ENCODE peak calls at places on chromosomes 4 and X, in six cellular contexts. E is IMR-90, T is mesenchymal stem cell, G is H9, U is H1, H is trophoblast cell. M is an unnamed sample. For H3K4me1, the result is how much of the 10 kb centered on the place peaks cover.

GRCh38 chrX:147735364-147735763 is 176.4 kb upstream of the FMR1 start:
- DNase-seq in E (no peak), T (no peak), G (no peak), U (no peak), H (no peak), M (no peak)

GRCh38 chrX:12228862-12229261 is 90.6 kb downstream of the FRMPD4 start:
- DNase-seq in E (no peak), T (no peak), G (no peak), U (no peak), H (no peak), M (no peak)

GRCh38 chrX:151702021-151702714 is 6.9 kb downstream of the PRRG3 start:
- DNase-seq in E (no peak), T (no peak), G (no peak), U (no peak), H (no peak), M (no peak)

GRCh38 chrX:146863566-146863965 is 49.0 kb upstream of the CXorf51A start:
- DNase-seq in E (peak), T (peak), G (no peak), U (no peak), H (no peak), M (peak)

GRCh38 chrX:45557390-45557789 is 356.7 kb upstream of the DIPK2B start:
- DNase-seq in E (peak), T (peak), G (no peak), U (no peak), H (no peak), M (no peak)

GRCh38 chr4:125703443-125703842 is 388.7 kb downstream of the FAT4 start:
- DNase-seq in E (peak), T (peak), G (no peak), U (no peak), H (no peak), M (no peak)

GRCh38 chr4:114883641-114884040 is 229.8 kb downstream of the NDST4 start:
- DNase-seq in E (no peak), T (no peak), G (no peak), U (no peak), H (no peak), M (no peak)

GRCh38 chr4:185682236-185682635 is 129.8 kb downstream of the SORBS2 start:
- DNase-seq in E (peak), T (peak), G (no peak), U (no peak), H (no peak), M (no peak)

GRCh38 chrX:118862086-118862485 is 38.5 kb downstream of the ZCCHC12 start:
- DNase-seq in E (no peak), T (no peak), G (no peak), U (no peak), H (no peak), M (no peak)

GRCh38 chr4:156223985-156224384 is 270.3 kb upstream of the CTSO start:
- DNase-seq in E (no peak), T (no peak), G (no peak), U (no peak), H (no peak), M (no peak)

GRCh38 chr4:130026185-130026584 is 930.2 kb downstream of the C4orf33 start:
- DNase-seq in E (no peak), T (no peak), G (peak), U (peak), H (no peak), M (peak)

GRCh38 chr4:107125496-107125895 is 89.4 kb upstream of the DKK2 start:
- DNase-seq in E (no peak), T (no peak), G (no peak), U (no peak), H (no peak), M (no peak)

GRCh38 chr4:8205749-8206611 is 6.9 kb downstream of the SH3TC1 start:
- DNase-seq in E (no peak), T (no peak), G (no peak), U (no peak), H (no peak), M (no peak)

GRCh38 chr4:110154586-110154985 is 43.8 kb downstream of the ELOVL6 start:
- DNase-seq in E (no peak), T (no peak), G (no peak), U (no peak), H (no peak), M (no peak)

GRCh38 chrX:337331-337831 is 18.8 kb upstream of the GTPBP6 start:
- DNase-seq in E (no peak), T (no peak), G (no peak), U (no peak), H (no peak), M (no peak)

GRCh38 chr4:145709336-145709735 is 29.4 kb downstream of the C4orf51 start:
- DNase-seq in E (no peak), T (no peak), G (no peak), U (no peak), H (no peak), M (no peak)

GRCh38 chr4:33722800-33723511 is 2521.4 kb downstream of the ARAP2 start:
- DNase-seq in E (no peak), T (no peak), G (no peak), U (no peak), H (no peak), M (no peak)

GRCh38 chrX:37684918-37685317 is 673 bp upstream of the XK start:
- DNase-seq in E (no peak), T (no peak), G (no peak), U (no peak), H (no peak), M (no peak)

GRCh38 chrX:106740193-106740780 is 13.8 kb downstream of the RNF128 start:
- DNase-seq in E (no peak), T (no peak), G (no peak), U (no peak), H (no peak), M (no peak)

GRCh38 chr4:81919810-81920209 is 448.1 kb upstream of the RASGEF1B start:
- DNase-seq in E (no peak), T (no peak), G (no peak), U (no peak), H (no peak), M (no peak)

GRCh38 chr4:26753642-26754041 is 107.0 kb upstream of the STIM2 start:
- DNase-seq in E (peak), T (peak), G (no peak), U (no peak), H (peak), M (no peak)

GRCh38 chr4:182089326-182089725 is 153.9 kb upstream of the TENM3 start:
- DNase-seq in E (no peak), T (no peak), G (no peak), U (no peak), H (no peak), M (no peak)

GRCh38 chrX:482702-483203 is 96.0 kb upstream of the PPP2R3B start:
- DNase-seq in E (no peak), T (no peak), G (no peak), U (no peak), H (no peak), M (no peak)

GRCh38 chrX:101745046-101745445 is 85.4 kb upstream of the ARMCX2 start:
- DNase-seq in E (no peak), T (no peak), G (no peak), U (no peak), H (no peak), M (no peak)

GRCh38 chrX:135489542-135489941 is 30.9 kb upstream of the INTS6L start:
- DNase-seq in E (no peak), T (no peak), G (no peak), U (no peak), H (no peak), M (no peak)

GRCh38 chr4:106421441-106422296 is 53.1 kb upstream of the GIMD1 start:
- DNase-seq in E (peak), T (no peak), G (no peak), U (no peak), H (peak), M (no peak)

GRCh38 chr4:102356562-102357202 is 11.4 kb upstream of the SLC39A8 start:
- DNase-seq in E (no peak), T (no peak), G (no peak), U (no peak), H (no peak), M (no peak)

GRCh38 chr4:80138556-80139538 is 58.5 kb upstream of the PRDM8 start:
- DNase-seq in E (peak), T (no peak), G (no peak), U (no peak), H (peak), M (no peak)

GRCh38 chr4:13267091-13267490 is 217.0 kb downstream of the RAB28 start:
- DNase-seq in E (no peak), T (peak), G (no peak), U (no peak), H (no peak), M (no peak)

GRCh38 chr4:82201303-82201702 is 172.5 kb downstream of the HNRNPD start:
- DNase-seq in E (no peak), T (no peak), G (no peak), U (no peak), H (no peak), M (no peak)

GRCh38 chrX:68114573-68115199 is 318.6 kb downstream of the OPHN1 start:
- DNase-seq in E (peak), T (peak), G (no peak), U (no peak), H (no peak), M (no peak)

GRCh38 chr4:76977731-76978350 is 28.3 kb downstream of the SEPTIN11 start:
- DNase-seq in E (peak), T (peak), G (no peak), U (no peak), H (no peak), M (no peak)

GRCh38 chr4:81850701-81851100 is 379.0 kb upstream of the RASGEF1B start:
- DNase-seq in E (no peak), T (no peak), G (no peak), U (no peak), H (no peak), M (no peak)

GRCh38 chr4:91957963-91958362 is 345.8 kb upstream of the GRID2 start:
- DNase-seq in E (no peak), T (no peak), G (no peak), U (no peak), H (no peak), M (no peak)

GRCh38 chrX:133654801-133655200 is 239.5 kb upstream of the GPC4 start:
- DNase-seq in E (peak), T (peak), G (no peak), U (no peak), H (no peak), M (no peak)

GRCh38 chrX:22934640-22935039 is 65.1 kb upstream of the DDX53 start:
- DNase-seq in E (no peak), T (no peak), G (no peak), U (no peak), H (no peak), M (no peak)

GRCh38 chr4:163679189-163679588 is 184.7 kb downstream of the TMA16 start:
- DNase-seq in E (peak), T (no peak), G (no peak), U (no peak), H (peak), M (no peak)

GRCh38 chr4:126992910-126993309 is 639.8 kb upstream of the INTU start:
- DNase-seq in E (no peak), T (no peak), G (no peak), U (no peak), H (no peak), M (no peak)

GRCh38 chr4:146647615-146648383 is 9.1 kb downstream of the POU4F2 start:
- DNase-seq in E (no peak), T (no peak), G (peak), U (no peak), H (no peak), M (no peak)

DNA sequence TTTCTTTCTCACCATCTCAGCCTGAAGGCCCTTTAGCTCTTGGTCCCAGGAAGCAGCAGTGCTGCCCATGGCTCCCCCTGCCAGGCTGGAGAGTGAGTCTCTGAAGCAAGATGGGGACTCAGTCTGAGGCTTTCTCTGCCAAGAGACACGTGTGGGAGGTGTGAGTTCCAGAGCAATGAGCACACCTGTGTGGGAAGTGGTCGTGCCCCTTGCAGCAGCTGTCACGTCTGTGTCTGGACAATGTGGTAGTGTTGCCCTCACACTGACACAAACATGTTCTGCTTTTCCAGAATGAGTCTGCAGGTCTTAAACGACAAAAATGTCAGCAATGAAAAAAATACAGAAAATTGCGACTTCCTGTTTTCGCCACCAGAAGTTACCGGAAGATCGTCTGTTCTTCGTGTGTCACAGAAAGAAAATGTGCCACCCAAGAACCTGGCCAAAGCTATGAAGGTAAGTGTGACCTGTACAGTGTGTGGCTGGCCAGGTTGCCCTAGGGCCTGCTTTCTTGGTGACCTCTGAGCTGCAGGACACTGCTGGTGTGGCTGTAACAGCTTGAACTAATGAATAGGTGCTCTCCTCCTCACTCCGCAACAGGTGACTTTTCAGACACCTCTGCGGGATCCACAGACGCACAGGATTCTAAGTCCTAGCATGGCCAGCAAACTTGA is 1.9 kb downstream of the TACC3 start:
- DNase-seq in E (no peak), T (no peak), G (no peak), U (no peak), H (peak), M (no peak)
- H3K4me1 ChIP-seq in E (under half), T (half or more), G (under half), U (under half), H (under half), M (under half)

GRCh38 chr4:183611210-183611830 is 47.7 kb downstream of the RWDD4 start:
- DNase-seq in E (no peak), T (no peak), G (no peak), U (no peak), H (peak), M (no peak)

GRCh38 chr4:183610033-183610432 is 49.0 kb downstream of the RWDD4 start:
- DNase-seq in E (peak), T (no peak), G (no peak), U (no peak), H (peak), M (no peak)

GRCh38 chr4:183607894-183608293 is 51.1 kb downstream of the RWDD4 start:
- DNase-seq in E (no peak), T (no peak), G (no peak), U (no peak), H (no peak), M (no peak)

GRCh38 chr4:183610613-183611012 is 48.4 kb downstream of the RWDD4 start:
- DNase-seq in E (peak), T (no peak), G (no peak), U (no peak), H (peak), M (no peak)

GRCh38 chr4:183609151-183609550 is 49.8 kb downstream of the RWDD4 start:
- DNase-seq in E (no peak), T (no peak), G (no peak), U (no peak), H (no peak), M (no peak)
- H3K14ac ChIP-seq in E (no peak), T (no peak), G (no peak), U (no peak), H (no peak), M (no peak)

DNA sequence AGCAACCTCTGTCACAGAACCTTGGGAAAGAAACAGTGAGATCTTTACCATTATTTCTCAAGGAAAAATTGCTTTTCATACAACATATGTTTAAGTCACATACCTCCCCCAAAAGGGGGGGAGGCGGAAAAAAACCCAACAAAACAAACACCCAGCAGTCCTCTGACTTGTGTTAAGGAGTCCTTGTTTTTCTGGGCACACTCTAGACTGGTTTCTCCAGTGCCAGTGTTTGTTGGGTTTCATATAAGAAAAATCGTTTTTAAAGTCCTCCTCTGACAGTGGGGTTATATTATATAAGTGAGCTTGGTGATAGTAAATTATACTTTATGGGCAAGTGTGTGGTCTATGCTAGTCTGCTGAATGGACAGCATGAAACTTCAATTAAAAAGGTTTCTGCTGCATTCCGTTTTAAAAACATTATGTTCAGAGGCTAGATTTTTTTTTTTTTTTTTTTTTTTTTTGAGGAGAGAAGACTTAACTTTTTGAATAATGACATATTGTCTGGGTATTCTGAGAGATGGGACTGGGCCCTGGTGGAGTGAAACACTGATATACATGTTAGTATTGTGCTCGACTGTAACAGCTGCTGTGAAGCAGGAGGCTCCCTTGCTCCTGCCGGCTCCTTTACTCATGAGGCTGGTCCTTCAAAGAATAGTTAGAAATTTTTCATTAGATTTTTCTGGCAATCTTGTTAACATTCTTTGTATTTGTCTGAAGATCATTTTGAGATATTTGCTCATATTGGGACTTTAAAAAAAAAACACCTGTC is 73.1 kb downstream of the TMEM131L start:
- DNase-seq in E (no peak), T (no peak), G (no peak), U (no peak), H (no peak), M (no peak)
- H3K4me1 ChIP-seq in E (under half), T (under half), G (under half), U (under half), H (under half), M (under half)

GRCh38 chr4:7146059-7146763 is 46.1 kb upstream of the SORCS2 start:
- DNase-seq in E (no peak), T (no peak), G (no peak), U (no peak), H (no peak), M (no peak)
- H3K14ac ChIP-seq in E (no peak), T (no peak), G (no peak), U (no peak), H (no peak), M (no peak)

GRCh38 chr4:39422247-39422646 is 15.5 kb downstream of the KLB start:
- DNase-seq in E (no peak), T (no peak), G (no peak), U (no peak), H (no peak), M (no peak)
- H3K4me1 ChIP-seq in E (under half), T (under half), G (under half), U (under half), H (under half), M (under half)

GRCh38 chr4:38050560-38051350 is 90.6 kb downstream of the PTTG2 start:
- DNase-seq in E (peak), T (peak), G (no peak), U (no peak), H (no peak), M (no peak)
- H3K14ac ChIP-seq in E (no peak), T (no peak), G (no peak), U (no peak), H (peak), M (no peak)

DNA sequence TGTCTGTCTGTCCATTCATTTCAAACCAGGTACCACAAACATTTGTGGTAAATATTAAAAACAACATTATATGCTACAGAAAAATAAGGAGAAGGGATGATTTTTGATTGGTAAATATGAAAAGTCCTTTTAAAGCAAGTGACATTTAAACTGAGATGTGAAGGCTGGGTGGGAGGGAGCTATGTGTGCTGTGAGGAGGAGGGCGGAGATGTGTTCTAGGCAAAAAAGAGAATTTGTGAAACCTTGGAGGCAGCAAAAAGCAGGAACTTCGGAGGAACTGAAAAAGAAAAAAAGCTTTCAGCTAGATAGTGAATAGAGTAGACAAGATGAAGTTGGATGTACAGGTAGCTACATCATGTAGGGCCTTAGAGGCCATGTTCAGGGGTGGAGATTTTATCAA is 10.0 kb upstream of the ARAP2 start:
- DNase-seq in E (no peak), T (no peak), G (no peak), U (no peak), H (no peak), M (no peak)
- H3K4me1 ChIP-seq in E (under half), T (under half), G (under half), U (under half), H (under half), M (under half)